ENCODE peak calls at places on chromosomes 11 and 22, in five cellular contexts. X is PC-3, D is H1, C is fibroblast of lung, R is K562. U is an unnamed sample.
A peak's percentile ranks its signal among the peaks of the same experiment; 100 is the strongest.

GRCh38 chr22:24465566-24465965 is 29.6 kb upstream of the UPB1 start:
- DNase-seq in R (peak; percentile 20), X (no peak), D (no peak), C (peak; percentile 96), U (peak; percentile 96)

GRCh38 chr11:134145715-134146114 is 76.8 kb downstream of the JAM3 start:
- DNase-seq in R (no peak), D (no peak), X (no peak), C (no peak), U (no peak)

GRCh38 chr22:22691716-22692701 is 47.6 kb downstream of the GGTLC2 start:
- DNase-seq in R (no peak), X (peak; percentile 73), D (no peak), C (no peak), U (no peak)

GRCh38 chr11:76795936-76796441 is 12.8 kb downstream of the TSKU start:
- DNase-seq in D (no peak), X (no peak), R (no peak), C (no peak), U (no peak)

GRCh38 chr11:10564030-10564429 is 4.4 kb downstream of the LYVE1 start:
- DNase-seq in X (no peak), R (no peak), C (no peak), D (no peak), U (no peak)

GRCh38 chr22:35342390-35342789 is 38.5 kb upstream of the HMOX1 start:
- DNase-seq in C (no peak), R (no peak), D (no peak), X (no peak), U (no peak)

GRCh38 chr22:50702261-50702671 is 29.6 kb downstream of the SHANK3 start:
- DNase-seq in C (no peak), D (no peak), X (no peak), R (no peak), U (no peak)

GRCh38 chr11:16148301-16148787 is 208.0 kb downstream of the SOX6 start:
- DNase-seq in R (no peak), X (no peak), D (no peak), C (no peak), U (no peak)

GRCh38 chr11:112962854-112963367 is 1.7 kb downstream of the NCAM1 start:
- DNase-seq in C (peak; percentile 34), R (no peak), D (no peak), X (no peak), U (no peak)

DNA sequence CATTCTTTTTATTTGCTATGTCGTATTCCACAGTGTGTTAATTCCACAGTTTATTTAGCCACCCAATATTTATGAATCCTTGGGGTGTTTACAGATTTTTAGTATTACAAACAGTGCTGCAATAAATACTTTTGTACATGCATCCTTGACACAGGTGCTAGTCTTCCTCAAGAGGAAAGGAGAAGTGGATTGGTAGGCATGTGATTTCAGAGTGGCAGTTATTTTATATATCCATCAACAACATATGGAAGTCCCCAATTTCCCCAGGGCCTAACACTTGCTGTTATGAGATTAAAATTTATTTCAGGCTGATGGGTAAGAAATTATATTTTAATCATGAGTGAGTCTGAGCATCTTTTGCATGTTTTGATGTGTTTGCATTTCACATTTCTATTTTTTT is 17.9 kb downstream of the TRIM44 start:
- DNase-seq in R (no peak), C (no peak), X (no peak), D (no peak), U (no peak)
- H4K20me1 ChIP-seq in R (peaks cover 4% of the 10 kb centered on the region), C (peaks cover 6% of the 10 kb centered on the region), X (peaks cover 12% of the 10 kb centered on the region), D (peaks cover 2% of the 10 kb centered on the region), U (peaks cover 81% of the 10 kb centered on the region)

GRCh38 chr11:27246925-27247324 is 116.1 kb downstream of the CCDC34 start:
- DNase-seq in R (no peak), X (no peak), C (peak; percentile 84), D (no peak), U (peak; percentile 86)

GRCh38 chr11:27249208-27249509 is 113.9 kb downstream of the CCDC34 start:
- DNase-seq in R (no peak), C (no peak), D (no peak), X (no peak), U (no peak)

GRCh38 chr11:27248430-27249207 is 114.4 kb downstream of the CCDC34 start:
- DNase-seq in X (no peak), C (peak; percentile 50), D (no peak), R (no peak), U (peak; percentile 39)

GRCh38 chr11:27253200-27253599 is 109.8 kb downstream of the CCDC34 start:
- DNase-seq in X (no peak), R (no peak), D (no peak), C (peak; percentile 40), U (peak; percentile 34)

DNA sequence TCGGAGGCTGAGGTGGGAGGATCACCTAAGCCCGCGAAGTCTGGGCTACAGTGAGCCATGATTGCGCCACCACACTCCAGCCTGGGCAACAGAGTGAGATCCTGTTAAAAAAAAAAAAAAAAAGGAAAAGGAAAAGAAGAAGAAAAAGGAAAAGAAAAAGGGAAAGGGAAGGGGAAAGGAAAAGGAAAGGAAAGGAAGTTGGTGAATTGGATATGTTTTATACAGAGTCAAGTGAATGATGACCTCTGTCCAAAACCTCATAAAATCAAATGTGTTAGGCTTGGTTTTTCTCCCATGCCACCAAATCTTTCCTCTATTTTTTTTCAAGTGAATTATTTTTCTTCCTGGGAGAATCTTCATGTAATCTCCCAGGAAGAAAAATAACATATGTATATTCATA is 112.1 kb downstream of the CCDC34 start:
- DNase-seq in R (no peak), X (no peak), C (no peak), D (no peak), U (no peak)
- TF ChIP-seq CTCF in R (no peak), X (no peak), C (no peak), D (no peak), U (no peak)

GRCh38 chr22:31972180-31972579 is 27.8 kb downstream of the YWHAH start:
- DNase-seq in R (no peak), C (no peak), X (no peak), D (no peak), U (no peak)
- H3K79me2 ChIP-seq in R (no peaks in the 10 kb centered on the region), C (no peaks in the 10 kb centered on the region), X (no peaks in the 10 kb centered on the region), D (no peaks in the 10 kb centered on the region), U (no peaks in the 10 kb centered on the region)

DNA sequence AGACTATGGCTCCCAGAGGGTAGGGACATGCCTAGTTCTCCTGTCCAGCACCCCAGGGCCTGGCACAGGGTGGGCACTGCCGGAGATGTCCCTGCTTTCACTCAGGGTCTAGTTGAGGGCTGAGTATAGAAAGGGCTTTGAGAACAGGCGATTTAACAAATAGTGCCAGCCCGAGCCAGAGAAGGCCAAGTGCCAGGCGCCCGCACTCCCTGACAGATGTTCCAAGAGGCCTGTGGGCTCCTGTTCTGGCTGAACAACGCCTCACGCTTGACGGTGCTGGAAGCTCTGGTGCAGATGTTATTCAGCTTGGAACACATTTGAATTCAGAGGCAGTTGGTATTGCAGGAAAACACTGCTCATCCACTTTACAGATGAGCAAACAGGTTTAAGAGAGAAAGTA is 46.5 kb downstream of the NFAM1 start:
- DNase-seq in X (no peak), D (no peak), C (no peak), R (no peak), U (no peak)
- H4K20me1 ChIP-seq in X (no peaks in the 10 kb centered on the region), D (no peaks in the 10 kb centered on the region), C (no peaks in the 10 kb centered on the region), R (no peaks in the 10 kb centered on the region), U (no peaks in the 10 kb centered on the region)

GRCh38 chr11:118659314-118659939 is 20.0 kb downstream of the TREH start:
- DNase-seq in D (peak; percentile 88), C (peak; percentile 68), X (peak; percentile 96), R (peak; percentile 94), U (peak; percentile 41)

GRCh38 chr11:118657709-118658108 is 21.7 kb downstream of the TREH start:
- DNase-seq in X (no peak), D (no peak), C (no peak), R (no peak), U (no peak)

GRCh38 chr11:118657238-118657637 is 22.2 kb downstream of the TREH start:
- DNase-seq in R (peak; percentile 54), D (no peak), C (no peak), X (no peak), U (no peak)

GRCh38 chr11:118659956-118660645 is 19.3 kb downstream of the TREH start:
- DNase-seq in R (no peak), C (no peak), X (no peak), D (no peak), U (no peak)

DNA sequence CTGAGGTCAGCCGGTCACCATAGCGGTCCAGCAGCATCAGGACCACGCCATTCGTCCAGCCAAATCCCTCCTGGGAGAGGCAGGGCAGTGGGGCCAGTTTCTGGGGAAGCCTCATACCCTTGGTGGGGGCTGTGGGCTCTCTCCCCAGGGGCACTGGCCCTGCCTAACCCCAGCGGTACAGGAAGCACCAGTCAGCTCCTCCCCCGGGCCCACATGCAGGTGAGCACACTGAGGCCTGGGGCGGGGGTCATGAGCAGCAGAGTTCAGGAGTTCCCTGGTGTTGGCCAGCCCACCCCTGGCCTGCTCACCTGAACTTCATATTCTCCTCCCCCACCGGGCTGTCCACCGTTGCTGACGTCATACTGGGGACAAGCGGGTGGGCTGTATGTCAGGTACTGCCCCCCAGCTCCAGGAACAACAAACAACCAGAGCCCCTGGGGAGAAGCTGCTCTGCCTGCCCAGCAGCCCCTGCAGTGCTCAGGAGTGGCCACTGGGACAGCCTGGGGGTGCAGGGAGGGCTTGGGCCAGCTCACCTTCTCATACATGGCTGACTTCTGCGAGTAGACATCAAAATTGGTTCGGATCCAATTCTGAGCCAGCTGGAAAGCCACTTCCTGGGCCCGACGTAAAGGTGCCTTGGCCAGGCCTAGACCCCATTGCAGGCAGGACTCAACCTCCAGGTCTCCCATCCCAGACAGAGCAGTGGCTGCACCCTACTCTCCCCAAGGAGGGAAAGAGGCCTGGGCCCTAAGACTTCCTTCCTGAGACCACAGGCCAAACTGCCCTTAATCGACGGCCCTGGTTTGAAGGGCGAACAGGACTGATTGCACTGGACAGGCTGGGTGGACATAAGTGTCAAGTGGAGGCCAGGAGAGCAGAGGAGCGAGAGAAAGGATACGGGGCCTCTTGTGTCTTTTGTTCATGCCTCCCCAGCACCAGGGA is 20.8 kb downstream of the TREH start:
- DNase-seq in C (peak; percentile 26), X (peak; percentile 20), R (peak; percentile 39), D (no peak), U (no peak)
- TF ChIP-seq CTCF in C (no peak), X (no peak), R (peak; percentile 20), D (peak; percentile 27), U (peak; percentile 8)

GRCh38 chr11:94786264-94787126 is 18.3 kb downstream of the AMOTL1 start:
- DNase-seq in C (no peak), D (no peak), R (no peak), X (peak; percentile 75), U (no peak)

GRCh38 chr11:94782446-94782845 is 14.3 kb downstream of the AMOTL1 start:
- DNase-seq in D (no peak), C (no peak), R (no peak), X (no peak), U (no peak)

GRCh38 chr11:94787798-94788197 is 19.6 kb downstream of the AMOTL1 start:
- DNase-seq in C (no peak), D (no peak), X (peak; percentile 51), R (peak; percentile 47), U (no peak)

GRCh38 chr11:94785509-94785908 is 17.4 kb downstream of the AMOTL1 start:
- DNase-seq in X (no peak), D (no peak), R (no peak), C (no peak), U (no peak)

GRCh38 chr11:94784884-94785283 is 16.7 kb downstream of the AMOTL1 start:
- DNase-seq in X (no peak), C (no peak), D (no peak), R (no peak), U (no peak)
- H3K79me2 ChIP-seq in X (peaks cover 90% of the 10 kb centered on the region), C (peaks cover 61% of the 10 kb centered on the region), D (no peaks in the 10 kb centered on the region), R (peaks cover 91% of the 10 kb centered on the region), U (peaks cover 90% of the 10 kb centered on the region)

GRCh38 chr11:62133328-62134065 is 9.7 kb downstream of the INCENP start:
- DNase-seq in X (no peak), D (no peak), R (no peak), C (no peak), U (no peak)
- H4K20me1 ChIP-seq in X (peaks cover 54% of the 10 kb centered on the region), D (peaks cover 31% of the 10 kb centered on the region), R (peaks cover 28% of the 10 kb centered on the region), C (no peaks in the 10 kb centered on the region), U (peaks cover 41% of the 10 kb centered on the region)